ENCODE peak calls at places on chromosomes 1 and 21, in four cellular contexts. S, P, F and I are unnamed samples.
A peak's percentile ranks its signal among the peaks of the same experiment; 100 is the strongest.

GRCh38 chr1:158720620-158721019 is at the start of gene OR6K3:
- DNase-seq in S (no peak), P (no peak), F (no peak), I (no peak)

GRCh38 chr1:228410015-228410414 is 3.4 kb upstream of the TRIM11 start:
- DNase-seq in S (peak; percentile 16), P (no peak), F (no peak), I (no peak)

GRCh38 chr1:182394055-182394775 is 2.6 kb upstream of the GLUL start:
- DNase-seq in S (no peak), P (no peak), F (no peak), I (no peak)

GRCh38 chr1:53685272-53686051 is 53.5 kb downstream of the GLIS1 start:
- DNase-seq in S (no peak), P (no peak), F (no peak), I (no peak)

GRCh38 chr21:34984356-34984755 is 64.7 kb downstream of the RUNX1 start:
- DNase-seq in S (no peak), P (no peak), F (no peak), I (no peak)

GRCh38 chr1:203624341-203624712 is 2.3 kb upstream of the ATP2B4 start:
- DNase-seq in S (no peak), P (no peak), F (no peak), I (no peak)

GRCh38 chr1:234926574-234927311 is 201.9 kb downstream of the TOMM20 start:
- DNase-seq in S (no peak), P (peak; percentile 74), F (no peak), I (peak; percentile 55)

GRCh38 chr1:159934136-159935039 is 9.1 kb upstream of the TAGLN2 start:
- DNase-seq in S (no peak), P (no peak), F (no peak), I (no peak)

GRCh38 chr1:185249563-185249962 is 67.5 kb downstream of the IVNS1ABP start:
- DNase-seq in S (no peak), P (no peak), F (no peak), I (no peak)

GRCh38 chr21:25489673-25490072 is 117.6 kb downstream of the MRPL39 start:
- DNase-seq in S (no peak), P (no peak), F (no peak), I (no peak)

GRCh38 chr1:81757398-81758020 is 43.2 kb upstream of the ADGRL2 start:
- DNase-seq in S (no peak), P (no peak), F (no peak), I (no peak)

GRCh38 chr1:201214461-201214860 is 23.8 kb downstream of the IGFN1 start:
- DNase-seq in S (peak; percentile 11), P (no peak), F (no peak), I (peak; percentile 32)

GRCh38 chr1:58782308-58783089 is 1.3 kb downstream of the JUN start:
- DNase-seq in S (peak; percentile 69), P (peak; percentile 83), F (peak; percentile 28), I (peak; percentile 74)

GRCh38 chr1:20405051-20405754 is 80.8 kb downstream of the CAMK2N1 start:
- DNase-seq in S (peak; percentile 14), P (peak; percentile 56), F (no peak), I (no peak)